ENCODE peak calls at places on chromosomes 13 and 19, in nine cellular contexts. One of them, this sample, is unnamed.
A peak's percentile ranks its signal among the peaks of the same experiment; 100 is the strongest.

GRCh38 chr19:14475251-14476073 is at the start of gene PTGER1:
- DNase-seq in HT1080: peak; percentile 49
- DNase-seq in GM23338: peak; percentile 78
- DNase-seq in sigmoid colon: no peak
- DNase-seq in NCI-H1417 treated with DMSO at 0.1 percent for 48 hours: no peak
- DNase-seq in non-pigmented ciliary epithelial cell: no peak
- DNase-seq in NCI-H187: no peak
- DNase-seq in HTR-8/SVneo: no peak
- DNase-seq in stimulated activated effector memory CD8-positive, alpha-beta T cell treated with anti-CD3 and anti-CD28 coated beads, Interleukin-12 subunit alpha, Interleukin-12 subunit beta, amount 100 ng/mL, for 72 hours: no peak
- DNase-seq in this sample: no peak

GRCh38 chr19:33465834-33466233 is 55.8 kb downstream of the PEPD start:
- DNase-seq in HT1080: no peak
- DNase-seq in GM23338: no peak
- DNase-seq in sigmoid colon: no peak
- DNase-seq in NCI-H1417 treated with DMSO at 0.1 percent for 48 hours: no peak
- DNase-seq in non-pigmented ciliary epithelial cell: no peak
- DNase-seq in NCI-H187: no peak
- DNase-seq in HTR-8/SVneo: no peak
- DNase-seq in stimulated activated effector memory CD8-positive, alpha-beta T cell treated with anti-CD3 and anti-CD28 coated beads, Interleukin-12 subunit alpha, Interleukin-12 subunit beta, amount 100 ng/mL, for 72 hours: no peak
- DNase-seq in this sample: no peak

GRCh38 chr19:7670150-7670784 is 1.4 kb downstream of the RETN start:
- DNase-seq in HT1080: no peak
- DNase-seq in GM23338: peak; percentile 65
- DNase-seq in sigmoid colon: no peak
- DNase-seq in NCI-H1417 treated with DMSO at 0.1 percent for 48 hours: no peak
- DNase-seq in non-pigmented ciliary epithelial cell: no peak
- DNase-seq in NCI-H187: no peak
- DNase-seq in HTR-8/SVneo: no peak
- DNase-seq in stimulated activated effector memory CD8-positive, alpha-beta T cell treated with anti-CD3 and anti-CD28 coated beads, Interleukin-12 subunit alpha, Interleukin-12 subunit beta, amount 100 ng/mL, for 72 hours: no peak
- DNase-seq in this sample: no peak

GRCh38 chr13:48184260-48184659 is 48.7 kb upstream of the ITM2B start:
- DNase-seq in HT1080: no peak
- DNase-seq in GM23338: no peak
- DNase-seq in sigmoid colon: no peak
- DNase-seq in NCI-H1417 treated with DMSO at 0.1 percent for 48 hours: no peak
- DNase-seq in non-pigmented ciliary epithelial cell: no peak
- DNase-seq in NCI-H187: no peak
- DNase-seq in HTR-8/SVneo: no peak
- DNase-seq in stimulated activated effector memory CD8-positive, alpha-beta T cell treated with anti-CD3 and anti-CD28 coated beads, Interleukin-12 subunit alpha, Interleukin-12 subunit beta, amount 100 ng/mL, for 72 hours: no peak
- DNase-seq in this sample: no peak

GRCh38 chr19:41478875-41479756 is 36.2 kb downstream of the ERICH4 start:
- DNase-seq in HT1080: no peak
- DNase-seq in GM23338: no peak
- DNase-seq in sigmoid colon: no peak
- DNase-seq in NCI-H1417 treated with DMSO at 0.1 percent for 48 hours: no peak
- DNase-seq in non-pigmented ciliary epithelial cell: no peak
- DNase-seq in NCI-H187: no peak
- DNase-seq in HTR-8/SVneo: no peak
- DNase-seq in stimulated activated effector memory CD8-positive, alpha-beta T cell treated with anti-CD3 and anti-CD28 coated beads, Interleukin-12 subunit alpha, Interleukin-12 subunit beta, amount 100 ng/mL, for 72 hours: no peak
- DNase-seq in this sample: no peak

GRCh38 chr13:28340272-28340793 is 154.6 kb downstream of the FLT1 start:
- DNase-seq in HT1080: no peak
- DNase-seq in GM23338: no peak
- DNase-seq in sigmoid colon: no peak
- DNase-seq in NCI-H1417 treated with DMSO at 0.1 percent for 48 hours: no peak
- DNase-seq in non-pigmented ciliary epithelial cell: no peak
- DNase-seq in NCI-H187: no peak
- DNase-seq in HTR-8/SVneo: no peak
- DNase-seq in stimulated activated effector memory CD8-positive, alpha-beta T cell treated with anti-CD3 and anti-CD28 coated beads, Interleukin-12 subunit alpha, Interleukin-12 subunit beta, amount 100 ng/mL, for 72 hours: no peak
- DNase-seq in this sample: no peak

GRCh38 chr19:30376826-30377425 is 4.7 kb downstream of the ZNF536 start:
- DNase-seq in HT1080: no peak
- DNase-seq in GM23338: no peak
- DNase-seq in sigmoid colon: peak; percentile 28
- DNase-seq in NCI-H1417 treated with DMSO at 0.1 percent for 48 hours: no peak
- DNase-seq in non-pigmented ciliary epithelial cell: no peak
- DNase-seq in NCI-H187: no peak
- DNase-seq in HTR-8/SVneo: no peak
- DNase-seq in stimulated activated effector memory CD8-positive, alpha-beta T cell treated with anti-CD3 and anti-CD28 coated beads, Interleukin-12 subunit alpha, Interleukin-12 subunit beta, amount 100 ng/mL, for 72 hours: no peak
- DNase-seq in this sample: no peak

GRCh38 chr13:101390461-101390860 is 25.8 kb downstream of the NALCN start:
- DNase-seq in HT1080: peak; percentile 52
- DNase-seq in GM23338: no peak
- DNase-seq in sigmoid colon: no peak
- DNase-seq in NCI-H1417 treated with DMSO at 0.1 percent for 48 hours: no peak
- DNase-seq in non-pigmented ciliary epithelial cell: peak; percentile 23
- DNase-seq in NCI-H187: no peak
- DNase-seq in HTR-8/SVneo: no peak
- DNase-seq in stimulated activated effector memory CD8-positive, alpha-beta T cell treated with anti-CD3 and anti-CD28 coated beads, Interleukin-12 subunit alpha, Interleukin-12 subunit beta, amount 100 ng/mL, for 72 hours: no peak
- DNase-seq in this sample: no peak

GRCh38 chr13:95020298-95020987 is 280.8 kb downstream of the ABCC4 start:
- DNase-seq in HT1080: peak; percentile 69
- DNase-seq in GM23338: no peak
- DNase-seq in sigmoid colon: no peak
- DNase-seq in NCI-H1417 treated with DMSO at 0.1 percent for 48 hours: no peak
- DNase-seq in non-pigmented ciliary epithelial cell: peak; percentile 23
- DNase-seq in NCI-H187: no peak
- DNase-seq in HTR-8/SVneo: no peak
- DNase-seq in stimulated activated effector memory CD8-positive, alpha-beta T cell treated with anti-CD3 and anti-CD28 coated beads, Interleukin-12 subunit alpha, Interleukin-12 subunit beta, amount 100 ng/mL, for 72 hours: no peak
- DNase-seq in this sample: peak; percentile 85

GRCh38 chr19:6424190-6424938 is at the start of gene KHSRP:
- DNase-seq in HT1080: no peak
- DNase-seq in GM23338: peak; percentile 45
- DNase-seq in sigmoid colon: peak; percentile 63
- DNase-seq in NCI-H1417 treated with DMSO at 0.1 percent for 48 hours: no peak
- DNase-seq in non-pigmented ciliary epithelial cell: no peak
- DNase-seq in NCI-H187: no peak
- DNase-seq in HTR-8/SVneo: peak; percentile 99
- DNase-seq in stimulated activated effector memory CD8-positive, alpha-beta T cell treated with anti-CD3 and anti-CD28 coated beads, Interleukin-12 subunit alpha, Interleukin-12 subunit beta, amount 100 ng/mL, for 72 hours: no peak
- DNase-seq in this sample: no peak

GRCh38 chr13:103758222-103758621 is 692.0 kb upstream of the SLC10A2 start:
- DNase-seq in HT1080: no peak
- DNase-seq in GM23338: no peak
- DNase-seq in sigmoid colon: no peak
- DNase-seq in NCI-H1417 treated with DMSO at 0.1 percent for 48 hours: no peak
- DNase-seq in non-pigmented ciliary epithelial cell: no peak
- DNase-seq in NCI-H187: no peak
- DNase-seq in HTR-8/SVneo: no peak
- DNase-seq in stimulated activated effector memory CD8-positive, alpha-beta T cell treated with anti-CD3 and anti-CD28 coated beads, Interleukin-12 subunit alpha, Interleukin-12 subunit beta, amount 100 ng/mL, for 72 hours: no peak
- DNase-seq in this sample: no peak

GRCh38 chr13:114341003-114341777 is 26.9 kb downstream of the CHAMP1 start:
- DNase-seq in HT1080: no peak
- DNase-seq in GM23338: peak; percentile 38
- DNase-seq in sigmoid colon: no peak
- DNase-seq in NCI-H1417 treated with DMSO at 0.1 percent for 48 hours: no peak
- DNase-seq in non-pigmented ciliary epithelial cell: no peak
- DNase-seq in NCI-H187: no peak
- DNase-seq in HTR-8/SVneo: no peak
- DNase-seq in stimulated activated effector memory CD8-positive, alpha-beta T cell treated with anti-CD3 and anti-CD28 coated beads, Interleukin-12 subunit alpha, Interleukin-12 subunit beta, amount 100 ng/mL, for 72 hours: no peak
- DNase-seq in this sample: no peak

GRCh38 chr13:79645569-79645968 is 164.6 kb downstream of the NDFIP2 start:
- DNase-seq in HT1080: no peak
- DNase-seq in GM23338: no peak
- DNase-seq in sigmoid colon: no peak
- DNase-seq in NCI-H1417 treated with DMSO at 0.1 percent for 48 hours: peak; percentile 60
- DNase-seq in non-pigmented ciliary epithelial cell: no peak
- DNase-seq in NCI-H187: no peak
- DNase-seq in HTR-8/SVneo: no peak
- DNase-seq in stimulated activated effector memory CD8-positive, alpha-beta T cell treated with anti-CD3 and anti-CD28 coated beads, Interleukin-12 subunit alpha, Interleukin-12 subunit beta, amount 100 ng/mL, for 72 hours: no peak
- DNase-seq in this sample: no peak

This sample was measured in bronchial epithelial cell.